ENCODE peak calls at places on chromosome 7, in seven cellular contexts. B is IMR-90, Q is mucosa of descending colon, R is Panc1, K is heart right ventricle, X is CD14-positive monocyte, Y is bronchial epithelial cell. O is an unnamed sample.

GRCh38 chr7:2929321-2930201 is 85.5 kb upstream of the GNA12 start:
- DNase-seq in B (no peak), X (peak), K (no peak), Y (no peak), Q (no peak), R (no peak), O (no peak)

GRCh38 chr7:27695096-27695495 is 32.4 kb upstream of the HIBADH start:
- DNase-seq in Y (no peak), X (no peak), K (no peak), Q (no peak), B (peak), R (no peak), O (no peak)

GRCh38 chr7:98215561-98216495 is 4.6 kb downstream of the BHLHA15 start:
- DNase-seq in X (no peak), R (no peak), K (no peak), Y (no peak), B (no peak), Q (peak), O (peak)

GRCh38 chr7:55590517-55591281 is 18.4 kb upstream of the VOPP1 start:
- DNase-seq in R (no peak), X (no peak), B (no peak), Q (no peak), K (no peak), Y (no peak), O (no peak)

GRCh38 chr7:41928781-41929180 is 225.9 kb upstream of the INHBA start:
- DNase-seq in K (no peak), R (no peak), B (peak), X (no peak), Q (no peak), Y (no peak), O (no peak)

GRCh38 chr7:151244156-151244870 is 4.2 kb downstream of the SMARCD3 start:
- DNase-seq in K (no peak), B (peak), Y (peak), R (no peak), Q (peak), X (no peak), O (peak)

GRCh38 chr7:3371601-3372000 is 70.5 kb downstream of the SDK1 start:
- DNase-seq in B (no peak), Y (no peak), R (no peak), X (no peak), K (no peak), Q (no peak), O (no peak)

GRCh38 chr7:73789051-73789450 is 19.0 kb upstream of the CLDN3 start:
- DNase-seq in K (no peak), B (no peak), Q (no peak), X (no peak), R (no peak), Y (no peak), O (no peak)

GRCh38 chr7:77403957-77404356 is 12.2 kb downstream of the GSAP start:
- DNase-seq in X (no peak), K (no peak), B (no peak), Y (no peak), Q (no peak), R (no peak), O (no peak)

GRCh38 chr7:154902600-154903082 is 100.3 kb downstream of the PAXIP1 start:
- DNase-seq in K (no peak), B (no peak), X (no peak), R (no peak), Q (no peak), Y (no peak), O (no peak)

GRCh38 chr7:37218956-37219355 is 229.7 kb downstream of the ELMO1 start:
- DNase-seq in R (no peak), X (no peak), Q (no peak), B (no peak), K (no peak), Y (no peak), O (no peak)

GRCh38 chr7:24665564-24666294 is 91.5 kb downstream of the GSDME start:
- DNase-seq in R (peak), X (no peak), Q (no peak), B (peak), K (no peak), Y (peak), O (peak)

GRCh38 chr7:4712371-4713182 is 30.5 kb downstream of the FOXK1 start:
- DNase-seq in Q (no peak), B (peak), R (peak), Y (peak), K (no peak), X (peak), O (no peak)

GRCh38 chr7:15332962-15333361 is 228.9 kb downstream of the AGMO start:
- DNase-seq in X (no peak), Q (no peak), Y (no peak), K (no peak), R (no peak), B (no peak), O (no peak)
- TF ChIP-seq CTCF in X (no peak), Q (no peak), Y (no peak), K (no peak), R (no peak), B (no peak), O (no peak)

DNA sequence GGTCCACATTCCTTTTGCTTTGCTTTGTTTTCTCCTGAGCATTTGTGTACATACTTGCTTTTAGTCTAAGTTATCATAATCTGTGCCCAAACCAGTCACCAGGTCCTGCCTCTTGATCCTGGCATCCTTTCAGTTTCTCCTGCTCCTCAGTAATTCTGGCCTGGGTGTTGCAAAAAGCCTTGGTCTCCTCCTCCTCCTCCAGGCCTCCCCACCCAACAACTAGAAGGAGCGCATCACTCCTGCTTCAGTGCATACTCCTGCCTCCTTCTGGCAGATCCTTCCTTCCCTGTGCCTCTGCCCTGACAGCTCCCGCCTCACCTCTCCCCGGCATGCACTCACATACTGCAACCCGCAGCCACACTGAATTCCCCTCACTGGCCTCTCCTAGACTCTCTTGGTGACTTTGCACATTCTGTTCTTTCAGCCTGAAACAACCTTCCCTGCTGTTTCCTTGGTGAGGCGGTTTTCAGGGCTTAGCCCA is 2.3 kb downstream of the DENND2A start:
- DNase-seq in B (peak), K (no peak), R (no peak), Q (no peak), Y (no peak), X (no peak), O (peak)
- TF ChIP-seq CTCF in B (peak), K (no peak), R (no peak), Q (no peak), Y (peak), X (no peak), O (no peak)

DNA sequence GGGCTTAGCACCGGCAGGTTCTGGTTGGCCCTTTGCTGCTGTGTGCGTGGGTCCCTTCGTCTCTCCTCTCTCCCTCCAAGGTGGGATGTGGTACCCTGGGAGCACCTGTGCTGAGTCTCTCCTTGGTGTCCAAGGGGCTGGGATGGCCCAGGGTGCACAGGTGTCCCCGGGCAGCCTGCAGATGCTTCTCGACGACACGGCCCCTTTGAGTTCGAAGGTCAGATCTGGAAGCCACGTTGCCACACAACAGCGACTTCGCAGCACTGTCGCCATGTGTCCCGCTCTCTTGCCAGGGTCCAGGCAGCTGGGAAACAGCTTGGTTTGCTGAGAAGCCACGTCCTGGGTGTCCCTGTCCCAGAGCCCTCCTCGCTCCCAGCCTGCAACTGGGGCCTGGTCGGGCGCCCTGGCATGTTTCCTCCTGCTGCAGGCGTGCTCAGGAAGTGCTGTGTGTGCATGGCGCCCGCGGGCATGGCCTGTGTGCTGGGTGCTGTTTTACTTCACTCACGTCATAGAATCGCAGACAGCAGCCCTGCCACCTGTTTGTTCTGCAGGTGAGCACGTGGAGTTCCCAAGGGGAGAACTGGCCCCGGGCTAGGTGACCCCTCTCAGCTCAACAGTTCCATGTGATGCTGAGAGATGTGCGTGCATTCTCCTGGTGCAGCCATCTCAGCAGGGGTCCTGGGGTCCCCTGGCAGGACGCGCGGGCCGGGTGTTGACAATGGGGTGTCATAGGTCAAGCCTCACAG is 70.9 kb downstream of the DNAJB6 start:
- DNase-seq in Y (no peak), X (no peak), K (no peak), B (no peak), Q (no peak), R (no peak), O (no peak)
- TF ChIP-seq CTCF in Y (no peak), X (no peak), K (no peak), B (no peak), Q (no peak), R (no peak), O (no peak)

GRCh38 chr7:92295391-92295790 is 49.6 kb downstream of the ANKIB1 start:
- DNase-seq in Q (no peak), X (no peak), K (no peak), Y (no peak), B (no peak), R (no peak), O (no peak)
- TF ChIP-seq CTCF in Q (no peak), X (no peak), K (no peak), Y (no peak), B (no peak), R (no peak), O (no peak)

GRCh38 chr7:26284995-26285632 is 6.5 kb upstream of the SNX10 start:
- DNase-seq in B (no peak), R (peak), X (no peak), Q (no peak), K (no peak), Y (peak), O (no peak)
- TF ChIP-seq CTCF in B (no peak), R (peak), X (peak), Q (no peak), K (no peak), Y (peak), O (no peak)

GRCh38 chr7:44654255-44654791 is 47.9 kb downstream of the OGDH start:
- DNase-seq in K (peak), Y (no peak), B (no peak), R (no peak), Q (no peak), X (no peak), O (no peak)

GRCh38 chr7:44647981-44648714 is 41.7 kb downstream of the OGDH start:
- DNase-seq in Y (no peak), B (no peak), R (no peak), K (no peak), Q (no peak), X (no peak), O (no peak)

GRCh38 chr7:44650242-44650641 is 43.8 kb downstream of the OGDH start:
- DNase-seq in Y (no peak), K (no peak), Q (no peak), R (no peak), B (no peak), X (no peak), O (no peak)

GRCh38 chr7:44646921-44647636 is 40.7 kb downstream of the OGDH start:
- DNase-seq in Q (no peak), Y (no peak), X (no peak), R (no peak), K (no peak), B (no peak), O (no peak)

DNA sequence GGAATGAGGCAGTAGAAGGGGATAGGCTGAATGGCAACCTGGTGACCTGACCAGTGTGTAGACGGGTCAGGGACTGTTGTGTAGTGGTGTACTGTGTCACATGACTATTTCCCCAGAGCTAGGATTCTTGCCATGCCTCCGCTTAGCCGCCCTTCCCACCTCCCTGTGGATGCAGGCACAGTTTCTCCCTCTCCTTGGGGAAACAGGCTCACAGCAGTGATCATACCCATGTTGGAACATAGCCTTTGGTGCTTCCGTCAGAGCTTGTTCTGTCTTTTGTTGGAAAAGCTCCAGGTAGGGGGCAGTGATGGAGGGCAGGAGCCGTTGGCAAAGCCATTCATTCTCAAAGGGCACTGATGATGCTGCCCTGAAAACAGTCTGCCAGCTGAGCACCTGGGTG is 44.3 kb downstream of the OGDH start:
- DNase-seq in R (no peak), X (no peak), K (no peak), Q (no peak), Y (no peak), B (no peak), O (no peak)
- TF ChIP-seq CTCF in R (no peak), X (no peak), K (no peak), Q (no peak), Y (no peak), B (no peak), O (no peak)

GRCh38 chr7:137325927-137326326 is 17.6 kb downstream of the PTN start:
- DNase-seq in Q (no peak), B (no peak), K (no peak), Y (no peak), R (no peak), X (no peak), O (no peak)
- TF ChIP-seq CTCF in Q (no peak), B (no peak), K (no peak), Y (no peak), R (no peak), X (no peak), O (no peak)

GRCh38 chr7:134197342-134197741 is 70.2 kb downstream of the LRGUK start:
- DNase-seq in Q (no peak), K (no peak), R (no peak), Y (no peak), B (no peak), X (no peak), O (no peak)
- TF ChIP-seq CTCF in Q (no peak), K (no peak), R (no peak), Y (no peak), B (no peak), X (no peak), O (no peak)

DNA sequence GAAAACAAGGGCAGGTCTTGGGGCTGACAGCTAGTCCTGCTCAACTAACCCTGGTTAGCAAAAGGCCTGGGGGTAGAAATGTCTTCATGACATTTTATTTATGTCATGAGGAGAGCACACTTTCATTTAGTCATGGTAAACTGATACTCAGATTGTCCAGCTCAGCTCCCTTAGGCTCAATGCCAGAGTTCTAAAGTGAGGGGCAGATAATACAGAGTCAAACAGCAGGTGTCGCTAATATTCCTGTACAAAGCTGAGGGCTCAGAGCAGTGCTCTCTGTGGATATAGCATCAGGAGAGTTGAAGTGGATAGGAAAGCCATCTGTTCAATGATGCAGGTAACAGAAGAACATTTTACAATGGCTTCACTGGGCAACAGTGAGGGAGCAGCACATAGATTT is 26.8 kb upstream of the CALCR start:
- DNase-seq in X (no peak), B (no peak), Q (no peak), R (no peak), K (no peak), Y (peak), O (no peak)
- TF ChIP-seq CTCF in X (no peak), B (no peak), Q (no peak), R (peak), K (no peak), Y (no peak), O (no peak)

GRCh38 chr7:131688738-131689661 is 132.6 kb upstream of the PODXL start:
- DNase-seq in B (peak), Y (peak), K (peak), R (peak), X (no peak), Q (peak), O (peak)
- TF ChIP-seq CTCF in B (peak), Y (peak), K (peak), R (peak), X (peak), Q (peak), O (peak)

O was measured in glutamatergic neuron.